ENCODE peak calls at places on chromosomes 11 and 22, in five cellular contexts. One of them, this sample, is unnamed.
A peak's percentile ranks its signal among the peaks of the same experiment; 100 is the strongest.

GRCh38 chr11:74672956-74673895 is 58.0 kb downstream of the CHRDL2 start:
- DNase-seq in GM23338: no peak
- DNase-seq in IMR-90: peak; percentile 100
- DNase-seq in BJ: peak; percentile 94
- DNase-seq in bronchial epithelial cell: peak; percentile 73
- DNase-seq in this sample: peak; percentile 83

GRCh38 chr11:44565746-44566558 is 489 bp downstream of the CD82 start:
- DNase-seq in IMR-90: no peak
- DNase-seq in BJ: no peak
- DNase-seq in GM23338: peak; percentile 57
- DNase-seq in bronchial epithelial cell: no peak
- DNase-seq in this sample: no peak

GRCh38 chr11:62732830-62733229 is 4.5 kb downstream of the TTC9C start:
- DNase-seq in BJ: no peak
- DNase-seq in IMR-90: peak; percentile 36
- DNase-seq in bronchial epithelial cell: peak; percentile 29
- DNase-seq in GM23338: peak; percentile 55
- DNase-seq in this sample: no peak

GRCh38 chr11:64306876-64307622 is 1.7 kb downstream of the ESRRA start:
- DNase-seq in GM23338: no peak
- DNase-seq in BJ: no peak
- DNase-seq in bronchial epithelial cell: no peak
- DNase-seq in IMR-90: no peak
- DNase-seq in this sample: no peak

GRCh38 chr22:33302049-33302545 is 243.9 kb upstream of the SYN3 start:
- DNase-seq in bronchial epithelial cell: peak; percentile 45
- DNase-seq in BJ: peak; percentile 4
- DNase-seq in IMR-90: peak; percentile 60
- DNase-seq in GM23338: peak; percentile 93
- DNase-seq in this sample: no peak

GRCh38 chr22:39236321-39237275 is 8.2 kb downstream of the PDGFB start:
- DNase-seq in BJ: no peak
- DNase-seq in bronchial epithelial cell: no peak
- DNase-seq in IMR-90: no peak
- DNase-seq in GM23338: no peak
- DNase-seq in this sample: no peak

GRCh38 chr11:9943346-9944110 is 279.7 kb downstream of the SWAP70 start:
- DNase-seq in BJ: peak; percentile 96
- DNase-seq in IMR-90: peak; percentile 97
- DNase-seq in GM23338: no peak
- DNase-seq in bronchial epithelial cell: peak; percentile 73
- DNase-seq in this sample: peak; percentile 15

GRCh38 chr11:125084761-125085231 is 21.7 kb downstream of the SLC37A2 start:
- DNase-seq in IMR-90: no peak
- DNase-seq in bronchial epithelial cell: no peak
- DNase-seq in GM23338: no peak
- DNase-seq in BJ: no peak
- DNase-seq in this sample: no peak

GRCh38 chr11:43735931-43736330 is 55.4 kb downstream of the HSD17B12 start:
- DNase-seq in GM23338: peak; percentile 24
- DNase-seq in IMR-90: peak; percentile 71
- DNase-seq in BJ: no peak
- DNase-seq in bronchial epithelial cell: peak; percentile 2
- DNase-seq in this sample: no peak

GRCh38 chr11:100831929-100832480 is 144.9 kb downstream of the ARHGAP42 start:
- DNase-seq in IMR-90: no peak
- DNase-seq in BJ: no peak
- DNase-seq in bronchial epithelial cell: no peak
- DNase-seq in GM23338: no peak
- DNase-seq in this sample: no peak

GRCh38 chr22:47056361-47056760 is 293.9 kb downstream of the TBC1D22A start:
- DNase-seq in IMR-90: no peak
- DNase-seq in bronchial epithelial cell: no peak
- DNase-seq in BJ: no peak
- DNase-seq in GM23338: no peak
- DNase-seq in this sample: no peak

GRCh38 chr22:25419247-25420113 is 145.0 kb upstream of the GRK3 start:
- DNase-seq in GM23338: no peak
- DNase-seq in bronchial epithelial cell: no peak
- DNase-seq in IMR-90: peak; percentile 47
- DNase-seq in BJ: no peak
- DNase-seq in this sample: no peak

GRCh38 chr11:8683115-8683807 is 669 bp downstream of the RPL27A start:
- DNase-seq in IMR-90: no peak
- DNase-seq in bronchial epithelial cell: no peak
- DNase-seq in BJ: no peak
- DNase-seq in GM23338: no peak
- DNase-seq in this sample: no peak

GRCh38 chr11:8684600-8685290 is 2.2 kb downstream of the RPL27A start:
- DNase-seq in GM23338: no peak
- DNase-seq in IMR-90: no peak
- DNase-seq in BJ: no peak
- DNase-seq in bronchial epithelial cell: no peak
- DNase-seq in this sample: no peak

GRCh38 chr11:8685306-8685705 is 2.7 kb downstream of the RPL27A start:
- DNase-seq in bronchial epithelial cell: no peak
- DNase-seq in IMR-90: no peak
- DNase-seq in GM23338: no peak
- DNase-seq in BJ: no peak
- DNase-seq in this sample: no peak

GRCh38 chr11:8681837-8682218 is 637 bp downstream of the TRIM66 start:
- DNase-seq in GM23338: no peak
- DNase-seq in IMR-90: no peak
- DNase-seq in BJ: no peak
- DNase-seq in bronchial epithelial cell: peak; percentile 21
- DNase-seq in this sample: no peak

DNA sequence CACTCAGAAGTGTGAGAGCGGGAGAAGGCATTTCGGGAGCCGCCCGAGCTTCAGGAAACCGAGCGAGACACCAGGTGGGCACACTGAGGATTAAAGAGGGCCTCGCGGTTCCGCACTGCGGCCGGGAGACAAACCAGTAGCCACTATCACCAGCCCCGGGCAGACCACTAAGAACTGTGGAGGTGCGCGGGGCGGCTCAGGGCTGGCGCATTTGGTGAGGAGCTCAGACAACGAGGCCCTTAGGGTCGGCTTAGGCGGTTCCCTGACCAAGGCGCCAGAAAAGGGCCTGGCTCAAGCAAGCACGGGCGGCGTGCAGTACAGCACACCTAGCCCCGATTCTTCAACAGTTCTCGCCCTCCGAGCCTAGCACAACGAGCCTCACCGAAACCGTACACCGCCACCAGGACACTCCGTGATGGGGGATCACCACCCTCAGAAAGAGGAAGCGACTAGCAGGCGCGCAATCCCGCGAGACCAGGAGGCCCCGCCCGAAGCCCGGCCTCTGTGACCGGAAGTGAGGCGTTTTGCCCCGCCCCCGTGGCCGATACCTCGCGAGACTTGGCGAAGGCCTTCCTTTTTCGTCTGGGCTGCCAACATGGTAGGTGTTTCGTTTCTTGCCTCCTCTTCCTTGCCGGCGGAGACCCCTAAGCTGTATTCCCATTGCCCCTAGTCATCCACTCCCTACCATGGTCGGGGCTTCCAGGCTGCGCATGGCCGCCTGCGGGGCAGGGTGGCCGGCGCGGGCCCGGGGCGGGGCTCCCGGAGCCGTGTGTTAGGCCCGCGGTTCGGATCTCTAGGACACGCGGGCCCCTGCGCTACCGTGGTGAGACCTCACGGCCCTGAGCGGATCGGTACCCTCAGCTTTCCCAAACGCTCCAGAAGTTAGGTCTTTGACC is at the start of the genes RPL27A and TRIM66:
- DNase-seq in IMR-90: peak; percentile 95
- DNase-seq in GM23338: peak; percentile 99
- DNase-seq in bronchial epithelial cell: peak; percentile 85
- DNase-seq in BJ: peak; percentile 71
- DNase-seq in this sample: peak; percentile 46
- TF ChIP-seq CTCF in IMR-90: peak; percentile 10
- TF ChIP-seq CTCF in GM23338: no peak
- TF ChIP-seq CTCF in bronchial epithelial cell: peak; percentile 15
- TF ChIP-seq CTCF in BJ: no peak
- TF ChIP-seq CTCF in this sample: no peak

GRCh38 chr11:108733479-108734116 is 68.7 kb downstream of the DDX10 start:
- DNase-seq in GM23338: peak; percentile 11
- DNase-seq in IMR-90: peak; percentile 62
- DNase-seq in BJ: peak; percentile 33
- DNase-seq in bronchial epithelial cell: peak; percentile 81
- DNase-seq in this sample: peak; percentile 58
- H3K4me3 ChIP-seq in GM23338: no peak overlapping the region
- H3K4me3 ChIP-seq in IMR-90: no peak overlapping the region
- H3K4me3 ChIP-seq in BJ: no peak overlapping the region
- H3K4me3 ChIP-seq in bronchial epithelial cell: no peak overlapping the region
- H3K4me3 ChIP-seq in this sample: peak overlapping the region; percentile 30

GRCh38 chr22:19304547-19304946 is 13.0 kb upstream of the CLTCL1 start:
- DNase-seq in GM23338: no peak
- DNase-seq in bronchial epithelial cell: no peak
- DNase-seq in BJ: no peak
- DNase-seq in IMR-90: no peak
- DNase-seq in this sample: no peak
- TF ChIP-seq CTCF in GM23338: no peak
- TF ChIP-seq CTCF in bronchial epithelial cell: no peak
- TF ChIP-seq CTCF in BJ: no peak
- TF ChIP-seq CTCF in IMR-90: no peak
- TF ChIP-seq CTCF in this sample: no peak

DNA sequence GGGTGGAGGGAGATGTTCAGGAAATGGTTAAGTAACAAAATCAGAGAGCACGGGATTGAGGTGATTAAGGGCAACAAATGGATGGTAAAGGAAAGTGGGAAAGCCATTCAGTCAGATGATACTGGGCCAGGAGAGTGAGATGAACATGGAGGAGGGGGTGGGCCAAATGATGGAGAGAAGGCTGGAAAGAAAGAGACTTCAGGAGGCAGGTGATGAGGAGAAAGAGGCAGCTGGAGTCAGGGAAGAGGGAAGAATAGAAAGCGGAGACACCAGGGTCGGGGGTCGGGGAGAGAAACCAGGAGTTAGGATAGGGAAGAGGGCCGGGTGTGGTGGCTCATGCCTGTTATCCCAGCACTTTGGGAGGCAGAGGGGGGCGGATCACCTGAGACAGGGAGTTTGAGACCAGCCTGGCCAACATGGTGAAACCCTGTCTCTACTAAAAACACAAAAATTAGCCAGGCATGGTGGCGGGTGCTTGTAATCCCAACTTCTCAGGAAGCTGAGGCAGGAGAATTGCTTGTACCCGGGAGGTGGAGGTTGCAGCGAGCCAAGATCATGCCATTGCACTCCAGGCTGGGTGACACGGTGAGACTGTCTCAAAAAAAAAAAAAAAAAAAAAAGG is 4.7 kb upstream of the KDM2A start:
- DNase-seq in GM23338: no peak
- DNase-seq in bronchial epithelial cell: no peak
- DNase-seq in IMR-90: no peak
- DNase-seq in BJ: no peak
- DNase-seq in this sample: no peak
- H3K4me3 ChIP-seq in GM23338: no peak overlapping the region
- H3K4me3 ChIP-seq in bronchial epithelial cell: no peak overlapping the region
- H3K4me3 ChIP-seq in IMR-90: no peak overlapping the region
- H3K4me3 ChIP-seq in BJ: no peak overlapping the region
- H3K4me3 ChIP-seq in this sample: no peak overlapping the region

DNA sequence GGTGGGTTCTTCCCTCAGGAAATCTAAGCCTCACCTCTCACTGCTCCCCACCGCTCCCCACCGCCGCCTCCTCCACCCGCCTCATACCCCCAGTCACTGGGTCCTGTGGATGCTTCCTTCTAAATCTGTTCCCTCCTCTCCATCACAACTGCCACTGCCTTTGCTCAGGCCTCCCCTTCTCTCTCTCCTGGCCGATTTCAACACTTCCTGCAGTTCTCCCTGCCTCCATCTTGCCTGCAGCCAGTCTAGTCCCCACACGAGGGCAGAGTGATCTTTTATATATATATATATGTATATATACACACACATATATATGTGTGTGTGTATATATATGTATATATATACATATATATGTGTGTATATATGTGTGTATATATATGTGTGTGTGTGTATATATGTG is 27.8 kb downstream of the CREB3L1 start:
- DNase-seq in IMR-90: peak; percentile 35
- DNase-seq in bronchial epithelial cell: peak; percentile 36
- DNase-seq in GM23338: no peak
- DNase-seq in BJ: no peak
- DNase-seq in this sample: no peak
- TF ChIP-seq CTCF in IMR-90: peak; percentile 14
- TF ChIP-seq CTCF in bronchial epithelial cell: peak; percentile 10
- TF ChIP-seq CTCF in GM23338: no peak
- TF ChIP-seq CTCF in BJ: no peak
- TF ChIP-seq CTCF in this sample: peak; percentile 3

GRCh38 chr22:23752750-23753149 is 1.5 kb downstream of the VPREB3 start:
- DNase-seq in GM23338: no peak
- DNase-seq in BJ: no peak
- DNase-seq in IMR-90: no peak
- DNase-seq in bronchial epithelial cell: no peak
- DNase-seq in this sample: no peak

GRCh38 chr22:23751441-23751996 is 607 bp upstream of the ZNF70 start:
- DNase-seq in IMR-90: no peak
- DNase-seq in bronchial epithelial cell: peak; percentile 11
- DNase-seq in BJ: no peak
- DNase-seq in GM23338: peak; percentile 69
- DNase-seq in this sample: no peak

GRCh38 chr22:23750744-23751440 is at the start of gene ZNF70:
- DNase-seq in GM23338: peak; percentile 96
- DNase-seq in bronchial epithelial cell: peak; percentile 65
- DNase-seq in BJ: no peak
- DNase-seq in IMR-90: peak; percentile 74
- DNase-seq in this sample: no peak

GRCh38 chr22:23753371-23753770 is 854 bp downstream of the VPREB3 start:
- DNase-seq in GM23338: no peak
- DNase-seq in IMR-90: no peak
- DNase-seq in bronchial epithelial cell: no peak
- DNase-seq in BJ: no peak
- DNase-seq in this sample: no peak

DNA sequence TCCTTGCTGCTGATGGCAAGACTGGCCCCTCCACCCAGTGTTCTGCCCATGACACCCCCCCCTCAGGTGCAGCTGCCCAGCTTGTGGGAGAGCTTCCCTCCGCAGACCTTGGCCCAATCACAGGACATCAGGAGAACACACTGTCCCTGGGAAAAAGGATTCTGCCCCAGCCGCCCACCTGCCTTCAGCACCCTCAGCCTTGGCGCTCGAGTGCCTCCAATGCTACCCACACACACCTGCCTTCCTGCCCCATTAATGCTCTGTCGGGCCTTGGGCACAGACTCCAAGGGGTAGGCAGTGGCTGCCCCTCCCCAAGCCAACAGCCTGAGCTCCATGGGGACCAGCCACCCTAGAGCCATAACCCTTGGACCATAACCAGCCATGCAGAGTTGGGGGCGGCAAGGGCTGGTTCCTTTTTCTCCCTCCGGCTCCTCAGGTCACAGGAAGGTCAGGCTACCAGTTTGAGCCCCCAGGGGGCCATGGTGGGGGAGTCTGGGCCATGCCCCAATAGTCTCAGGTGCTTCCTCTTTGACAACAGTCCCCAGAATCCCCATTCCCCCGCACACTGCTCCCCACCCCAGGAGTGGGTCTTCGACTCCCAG is 1.3 kb upstream of the ZNF70 start:
- DNase-seq in GM23338: no peak
- DNase-seq in IMR-90: no peak
- DNase-seq in BJ: no peak
- DNase-seq in bronchial epithelial cell: no peak
- DNase-seq in this sample: no peak
- H3K4me3 ChIP-seq in GM23338: peak overlapping the region; percentile 91
- H3K4me3 ChIP-seq in IMR-90: no peak overlapping the region
- H3K4me3 ChIP-seq in BJ: no peak overlapping the region
- H3K4me3 ChIP-seq in bronchial epithelial cell: no peak overlapping the region
- H3K4me3 ChIP-seq in this sample: peak overlapping the region; percentile 69